ENCODE peak calls at places on chromosomes 16 and 17, in nine cellular contexts. O is cardiac muscle cell, W is right lobe of liver, K is body of pancreas, C is ovary, M is keratinocyte, E is heart left ventricle, S is IMR-90, D is transverse colon. F is an unnamed sample.

GRCh38 chr16:87554754-87555427 is 47.4 kb upstream of the JPH3 start:
- DNase-seq in O (no peak), W (peak; percentile 87), K (no peak), C (no peak), M (no peak), E (no peak), S (no peak), D (no peak), F (no peak)

GRCh38 chr16:27408602-27409031 is 6.6 kb downstream of the IL21R start:
- DNase-seq in O (no peak), W (no peak), K (no peak), C (no peak), M (no peak), E (no peak), S (no peak), D (no peak), F (no peak)

GRCh38 chr17:61504697-61505096 is 52.5 kb downstream of the TBX4 start:
- DNase-seq in O (peak; percentile 76), W (no peak), K (no peak), C (no peak), M (no peak), E (no peak), S (peak; percentile 96), D (no peak), F (no peak)

GRCh38 chr17:4945176-4945943 is 3.0 kb downstream of the PFN1 start:
- DNase-seq in O (peak; percentile 90), W (no peak), K (peak; percentile 87), C (peak; percentile 61), M (peak; percentile 88), E (peak; percentile 82), S (peak; percentile 93), D (peak; percentile 88), F (peak; percentile 73)

GRCh38 chr17:81683208-81683583 is 401 bp downstream of the ARL16 start:
- DNase-seq in O (no peak), W (no peak), K (no peak), C (no peak), M (no peak), E (no peak), S (peak; percentile 5), D (no peak), F (no peak)

GRCh38 chr16:67805718-67806427 is 487 bp downstream of the RANBP10 start:
- DNase-seq in O (no peak), W (peak; percentile 62), K (no peak), C (no peak), M (no peak), E (peak; percentile 61), S (no peak), D (peak; percentile 21), F (no peak)

GRCh38 chr16:66603537-66604375 is 748 bp upstream of the CMTM3 start:
- DNase-seq in O (peak; percentile 68), W (no peak), K (no peak), C (peak; percentile 69), M (no peak), E (no peak), S (peak; percentile 58), D (peak; percentile 59), F (no peak)

GRCh38 chr16:66695474-66695934 is 1.0 kb downstream of the CMTM4 start:
- DNase-seq in O (no peak), W (no peak), K (no peak), C (no peak), M (no peak), E (no peak), S (no peak), D (peak; percentile 15), F (no peak)

GRCh38 chr17:27539794-27540193 is 83.5 kb downstream of the KSR1 start:
- DNase-seq in O (no peak), W (no peak), K (no peak), C (no peak), M (no peak), E (no peak), S (no peak), D (no peak), F (no peak)

GRCh38 chr17:74855323-74855722 is 4.4 kb downstream of the GRIN2C start:
- DNase-seq in O (no peak), W (no peak), K (no peak), C (no peak), M (no peak), E (no peak), S (no peak), D (no peak), F (no peak)

GRCh38 chr17:22484826-22485225 is 792.5 kb downstream of the KCNJ18 start:
- DNase-seq in O (no peak), W (no peak), K (no peak), C (no peak), M (no peak), E (no peak), S (no peak), D (no peak), F (no peak)

GRCh38 chr16:64008131-64008530 is 1113.7 kb downstream of the CDH11 start:
- DNase-seq in O (no peak), W (no peak), K (no peak), C (no peak), M (no peak), E (no peak), S (no peak), D (no peak), F (no peak)

GRCh38 chr16:84605339-84605848 is 12.5 kb downstream of the COTL1 start:
- DNase-seq in O (peak; percentile 42), W (no peak), K (no peak), C (no peak), M (no peak), E (no peak), S (no peak), D (no peak), F (no peak)
- H3K9me3 ChIP-seq in O (no peaks in the 10 kb centered on the region), W (no peaks in the 10 kb centered on the region), K (no peaks in the 10 kb centered on the region), C (no peaks in the 10 kb centered on the region), M (no peaks in the 10 kb centered on the region), E (peaks cover 8% of the 10 kb centered on the region), S (peaks cover 4% of the 10 kb centered on the region), D (no peaks in the 10 kb centered on the region), F (no peaks in the 10 kb centered on the region)

DNA sequence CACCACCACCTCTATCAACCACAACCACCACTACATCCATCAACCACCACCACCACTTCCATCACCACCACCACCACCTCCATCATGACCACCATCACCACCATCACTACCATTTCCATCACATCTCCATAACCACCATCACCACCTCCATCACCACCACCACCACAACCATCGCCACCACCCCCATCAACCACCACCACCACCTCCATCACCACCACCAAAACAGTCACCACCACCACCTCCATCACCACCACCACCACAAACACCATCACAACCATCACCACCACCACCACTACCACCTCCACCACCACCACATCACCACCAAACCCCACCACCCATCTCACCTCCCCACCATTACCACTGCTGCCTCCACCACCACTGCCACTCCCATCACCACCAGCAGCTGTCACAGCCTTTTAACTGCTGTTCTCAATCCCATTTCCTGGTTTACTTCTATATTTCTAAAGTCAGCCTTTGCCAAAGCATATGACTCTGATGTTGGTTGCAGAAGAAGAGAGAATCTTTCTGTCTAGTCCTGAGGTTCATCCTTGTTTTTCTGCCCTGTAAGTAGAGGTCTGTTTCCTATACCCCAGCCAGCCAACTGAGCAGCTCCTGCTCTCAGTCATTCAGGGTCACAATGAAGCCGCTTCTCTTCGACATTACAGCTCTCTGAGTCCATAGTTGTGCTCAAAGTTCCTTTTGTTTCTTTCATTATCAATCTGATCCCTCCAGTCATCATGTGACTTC is 14.0 kb downstream of the MARCHF10 start:
- DNase-seq in O (no peak), W (no peak), K (no peak), C (no peak), M (no peak), E (no peak), S (no peak), D (no peak), F (no peak)
- H3K4me1 ChIP-seq in O (peaks cover 11% of the 10 kb centered on the region), W (no peaks in the 10 kb centered on the region), K (peaks cover 7% of the 10 kb centered on the region), C (no peaks in the 10 kb centered on the region), M (peaks cover 10% of the 10 kb centered on the region), E (no peaks in the 10 kb centered on the region), S (peaks cover 13% of the 10 kb centered on the region), D (no peaks in the 10 kb centered on the region), F (no peaks in the 10 kb centered on the region)

DNA sequence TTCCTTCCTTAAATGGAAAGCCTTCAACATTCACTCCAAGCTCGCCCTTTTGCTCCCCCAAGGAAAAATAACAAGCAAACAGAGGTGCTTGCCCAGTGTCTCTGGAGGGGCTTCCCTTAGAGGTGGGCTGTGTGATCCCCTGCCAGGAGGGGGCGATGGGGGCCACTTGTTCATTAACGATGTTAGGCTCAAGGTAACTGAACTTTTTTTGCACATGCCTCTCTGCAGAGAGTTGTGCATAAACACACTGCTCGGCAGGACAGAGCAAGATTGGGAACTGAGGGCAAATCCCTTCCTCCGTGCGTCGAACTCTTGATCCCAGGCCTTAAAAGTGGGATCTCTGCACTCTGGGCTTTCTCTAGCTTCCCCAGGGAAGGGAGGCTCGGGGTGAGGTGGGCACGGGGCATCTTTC is 15.5 kb upstream of the NAGLU start:
- DNase-seq in O (no peak), W (no peak), K (no peak), C (no peak), M (no peak), E (no peak), S (no peak), D (no peak), F (no peak)
- TF ChIP-seq CTCF in O (peak; percentile 29), W (peak; percentile 16), K (no peak), C (no peak), M (peak; percentile 43), E (no peak), S (peak; percentile 20), D (no peak), F (peak; percentile 24)

DNA sequence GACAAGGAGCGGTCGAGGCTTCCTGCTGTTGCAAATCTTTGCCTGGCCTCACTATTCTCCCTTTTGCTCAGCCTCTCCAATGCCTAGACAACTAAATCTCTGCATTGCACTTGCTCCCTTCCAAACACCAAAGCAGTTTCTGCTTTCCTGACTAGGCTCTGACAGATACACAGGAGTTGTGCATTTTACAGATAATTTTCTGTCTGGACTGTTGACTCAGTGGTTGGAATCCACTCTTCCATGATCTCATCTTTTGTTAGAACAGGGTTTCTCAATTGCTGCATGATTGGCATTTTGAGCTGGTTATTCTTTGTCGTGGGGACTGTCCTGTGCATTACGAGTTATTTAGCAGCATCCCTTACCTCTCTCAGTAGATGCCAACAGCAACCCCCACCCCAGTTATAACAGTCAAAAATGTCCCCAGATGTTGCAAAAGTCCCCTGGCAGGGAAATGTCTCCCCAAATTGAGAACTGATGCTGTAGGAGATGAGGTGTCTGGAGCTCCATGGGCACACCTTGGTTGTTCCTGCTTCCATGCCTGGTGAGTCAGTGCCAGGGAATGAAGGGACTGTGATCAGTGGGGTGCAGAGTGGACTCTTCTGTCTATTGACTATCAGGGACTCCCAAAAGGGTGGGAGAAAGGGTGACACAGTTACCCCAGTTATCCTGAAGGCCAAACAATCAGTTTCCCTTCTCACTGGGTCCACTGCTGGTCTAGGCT is 557.4 kb upstream of the PSMD7 start:
- DNase-seq in O (no peak), W (no peak), K (no peak), C (no peak), M (no peak), E (no peak), S (no peak), D (no peak), F (no peak)
- H3K9me3 ChIP-seq in O (no peaks in the 10 kb centered on the region), W (no peaks in the 10 kb centered on the region), K (no peaks in the 10 kb centered on the region), C (no peaks in the 10 kb centered on the region), M (no peaks in the 10 kb centered on the region), E (no peaks in the 10 kb centered on the region), S (no peaks in the 10 kb centered on the region), D (no peaks in the 10 kb centered on the region), F (no peaks in the 10 kb centered on the region)

DNA sequence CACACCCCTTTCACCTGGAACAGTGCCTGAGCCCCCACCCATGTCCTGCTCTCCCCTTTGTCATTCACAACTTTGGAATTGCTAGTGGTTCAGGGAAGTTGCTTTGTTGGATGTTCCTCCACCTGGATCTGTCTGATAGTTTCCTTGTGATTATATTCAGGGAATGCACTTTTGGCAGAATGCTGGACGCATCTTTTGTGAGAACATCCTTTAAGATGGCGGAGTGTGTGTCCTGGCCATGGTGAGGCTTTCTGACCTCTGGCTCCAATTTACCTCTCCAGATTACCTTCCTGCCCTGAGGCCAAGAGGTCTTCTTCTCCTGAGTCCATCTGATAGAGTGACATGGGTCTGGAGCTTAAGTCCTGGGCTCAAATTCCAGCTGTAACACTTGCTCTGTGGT is 104.6 kb downstream of the CYLD start:
- DNase-seq in O (no peak), W (no peak), K (no peak), C (no peak), M (no peak), E (no peak), S (no peak), D (no peak), F (no peak)
- H3K4me1 ChIP-seq in O (no peaks in the 10 kb centered on the region), W (peaks cover 50% of the 10 kb centered on the region), K (peaks cover 10% of the 10 kb centered on the region), C (no peaks in the 10 kb centered on the region), M (no peaks in the 10 kb centered on the region), E (no peaks in the 10 kb centered on the region), S (no peaks in the 10 kb centered on the region), D (no peaks in the 10 kb centered on the region), F (no peaks in the 10 kb centered on the region)